ENCODE peak calls at places on chromosomes 13 and 19, in seven cellular contexts. K is right atrium auricular region; E is myocyte; I is activated CD4-positive, alpha-beta T cell treated with anti-CD3 and anti-CD28 coated beads for 24 hours; H is activated gamma-delta T cell; C is NB4; V is omental fat pad. F is an unnamed sample.
A peak's percentile ranks its signal among the peaks of the same experiment; 100 is the strongest.

GRCh38 chr19:1826557-1827521 is 14.8 kb upstream of the ATP8B3 start:
- DNase-seq in C (no peak), I (no peak), K (no peak), H (no peak), E (no peak), V (no peak), F (no peak)

GRCh38 chr13:23876265-23876664 is 12.9 kb downstream of the MIPEP start:
- DNase-seq in C (peak; percentile 35), K (no peak), H (no peak), V (no peak), E (no peak), I (no peak), F (peak; percentile 20)

GRCh38 chr19:36797786-36798108 is 25.1 kb upstream of the ZNF850 start:
- DNase-seq in E (no peak), V (no peak), H (no peak), I (no peak), C (no peak), K (no peak), F (no peak)

GRCh38 chr13:97125051-97125809 is 96.9 kb upstream of the MBNL2 start:
- DNase-seq in C (peak; percentile 64), V (no peak), K (no peak), I (peak; percentile 10), H (no peak), E (peak; percentile 79), F (no peak)

GRCh38 chr19:57537953-57538547 is 10.9 kb downstream of the ZNF549 start:
- DNase-seq in C (no peak), V (no peak), E (no peak), H (no peak), I (no peak), K (no peak), F (peak; percentile 25)

GRCh38 chr13:24630851-24631341 is 49.3 kb upstream of the ATP12A start:
- DNase-seq in C (peak; percentile 24), H (no peak), K (no peak), V (no peak), I (no peak), E (no peak), F (no peak)

GRCh38 chr13:110319774-110320509 is 12.9 kb downstream of the COL4A2 start:
- DNase-seq in E (no peak), I (peak; percentile 20), C (no peak), K (peak; percentile 62), V (no peak), H (no peak), F (no peak)

GRCh38 chr13:106376411-106377112 is 158.9 kb downstream of the EFNB2 start:
- DNase-seq in V (no peak), I (no peak), E (peak; percentile 24), H (no peak), C (peak; percentile 67), K (no peak), F (peak; percentile 18)

GRCh38 chr19:44315883-44316282 is 11.1 kb upstream of the ZNF235 start:
- DNase-seq in K (no peak), C (no peak), I (no peak), H (no peak), E (no peak), V (no peak), F (no peak)

GRCh38 chr19:14383898-14384669 is 2.8 kb downstream of the ADGRE5 start:
- DNase-seq in H (no peak), K (peak; percentile 68), V (no peak), E (peak; percentile 44), I (no peak), C (peak; percentile 90), F (peak; percentile 64)

GRCh38 chr19:1513492-1514294 is 874 bp upstream of the ADAMTSL5 start:
- DNase-seq in H (peak; percentile 50), I (peak; percentile 57), V (no peak), K (no peak), C (peak; percentile 58), E (peak; percentile 69), F (peak; percentile 60)

GRCh38 chr13:96637039-96637438 is 357.2 kb downstream of the OXGR1 start:
- DNase-seq in H (no peak), E (no peak), I (no peak), V (no peak), C (no peak), K (no peak), F (no peak)

GRCh38 chr19:52270266-52270885 is 989 bp downstream of the ZNF766 start:
- DNase-seq in K (no peak), H (no peak), V (no peak), C (peak; percentile 46), I (no peak), E (peak; percentile 34), F (peak; percentile 37)

GRCh38 chr19:35248310-35249145 is at the start of gene LSR:
- DNase-seq in C (no peak), V (no peak), I (peak; percentile 59), E (no peak), K (peak; percentile 56), H (peak; percentile 20), F (no peak)

GRCh38 chr13:84686973-84687372 is 804.7 kb upstream of the SLITRK1 start:
- DNase-seq in C (no peak), I (no peak), K (no peak), V (no peak), H (no peak), E (no peak), F (no peak)

GRCh38 chr13:92513672-92514071 is 712.9 kb upstream of the GPC6 start:
- DNase-seq in H (no peak), I (no peak), C (no peak), K (no peak), E (no peak), V (no peak), F (no peak)

GRCh38 chr13:41916173-41916954 is 44.5 kb downstream of the VWA8 start:
- DNase-seq in I (no peak), C (peak; percentile 81), V (no peak), E (peak; percentile 45), K (no peak), H (no peak), F (peak; percentile 79)

GRCh38 chr19:14155371-14155770 is 19.0 kb upstream of the ASF1B start:
- DNase-seq in H (no peak), I (no peak), K (no peak), E (no peak), C (no peak), V (no peak), F (no peak)

GRCh38 chr19:18441804-18442788 is 4.2 kb upstream of the ISYNA1 start:
- DNase-seq in I (no peak), H (no peak), E (no peak), K (no peak), C (no peak), V (no peak), F (no peak)

GRCh38 chr19:42378225-42378929 is 11.7 kb downstream of the CNFN start:
- DNase-seq in C (no peak), E (no peak), K (no peak), I (no peak), H (no peak), V (no peak), F (no peak)

F was measured in KBM-7.